ENCODE peak calls at places on chromosomes 13 and 19, in nine cellular contexts. G is hypothalamus; T is cardiac septum; O is ovary; D is fibroblast of mammary gland; W is GM12892; J is amygdala; A is stimulated activated CD4-positive, alpha-beta T cell treated with anti-CD3 and anti-CD28 coated beads, Interleukin-15, amount 100 ng/mL, for 1 hour; Q is myocyte. Y is an unnamed sample.

GRCh38 chr13:40434516-40435397 is 231.7 kb downstream of the FOXO1 start:
- DNase-seq in G (no peak), T (no peak), O (no peak), D (no peak), W (no peak), J (no peak), A (no peak), Q (no peak), Y (no peak)

GRCh38 chr19:52570005-52570861 is at the start of gene ZNF701:
- DNase-seq in G (peak; percentile 96), T (peak; percentile 98), O (peak; percentile 97), D (peak; percentile 88), W (peak; percentile 72), J (peak; percentile 89), A (peak; percentile 96), Q (peak; percentile 82), Y (peak; percentile 35)

GRCh38 chr19:34017024-34017423 is 155.3 kb upstream of the LSM14A start:
- DNase-seq in G (no peak), T (no peak), O (no peak), D (no peak), W (no peak), J (no peak), A (no peak), Q (no peak), Y (no peak)

GRCh38 chr19:48558018-48558684 is 6.2 kb downstream of the SULT2B1 start:
- DNase-seq in G (no peak), T (no peak), O (no peak), D (peak; percentile 80), W (no peak), J (no peak), A (no peak), Q (no peak), Y (no peak)

GRCh38 chr19:21604351-21604926 is 99.0 kb downstream of the ZNF429 start:
- DNase-seq in G (no peak), T (no peak), O (no peak), D (peak; percentile 5), W (no peak), J (no peak), A (no peak), Q (peak; percentile 50), Y (no peak)

GRCh38 chr19:33520844-33521479 is 629 bp downstream of the PEPD start:
- DNase-seq in G (no peak), T (no peak), O (no peak), D (no peak), W (no peak), J (no peak), A (no peak), Q (no peak), Y (no peak)

GRCh38 chr13:57443494-57443893 is 188.1 kb upstream of the PCDH17 start:
- DNase-seq in G (no peak), T (no peak), O (no peak), D (no peak), W (no peak), J (no peak), A (no peak), Q (no peak), Y (no peak)

GRCh38 chr13:94351292-94352000 is 128.0 kb downstream of the DCT start:
- DNase-seq in G (no peak), T (no peak), O (no peak), D (peak; percentile 96), W (no peak), J (no peak), A (no peak), Q (no peak), Y (no peak)

GRCh38 chr13:108005231-108005630 is 210.1 kb downstream of the LIG4 start:
- DNase-seq in G (no peak), T (no peak), O (no peak), D (no peak), W (no peak), J (no peak), A (no peak), Q (no peak), Y (no peak)

GRCh38 chr19:12748489-12748888 is 3.1 kb upstream of the BEST2 start:
- DNase-seq in G (no peak), T (no peak), O (no peak), D (no peak), W (no peak), J (no peak), A (no peak), Q (no peak), Y (peak; percentile 13)

GRCh38 chr13:96792736-96793444 is 201.4 kb downstream of the OXGR1 start:
- DNase-seq in G (no peak), T (no peak), O (no peak), D (peak; percentile 35), W (no peak), J (no peak), A (no peak), Q (peak; percentile 30), Y (no peak)

GRCh38 chr13:72255908-72256307 is 388.9 kb upstream of the DACH1 start:
- DNase-seq in G (peak; percentile 11), T (no peak), O (no peak), D (peak; percentile 0), W (no peak), J (no peak), A (no peak), Q (peak; percentile 48), Y (no peak)

GRCh38 chr19:45515081-45515624 is 7.9 kb downstream of the VASP start:
- DNase-seq in G (peak; percentile 30), T (peak; percentile 92), O (no peak), D (no peak), W (no peak), J (no peak), A (no peak), Q (no peak), Y (no peak)

GRCh38 chr19:58182577-58182988 is 278 bp upstream of the ZNF274 start:
- DNase-seq in G (no peak), T (no peak), O (no peak), D (no peak), W (peak; percentile 83), J (no peak), A (no peak), Q (no peak), Y (no peak)

GRCh38 chr19:4291200-4291732 is 10.9 kb downstream of the TMIGD2 start:
- DNase-seq in G (no peak), T (no peak), O (no peak), D (no peak), W (no peak), J (no peak), A (no peak), Q (no peak), Y (no peak)

GRCh38 chr19:32480321-32480720 is 74.8 kb downstream of the DPY19L3 start:
- DNase-seq in G (no peak), T (no peak), O (no peak), D (no peak), W (no peak), J (no peak), A (no peak), Q (no peak), Y (no peak)

GRCh38 chr13:68160466-68160865 is 930.3 kb upstream of the PCDH9 start:
- DNase-seq in G (no peak), T (no peak), O (no peak), D (peak; percentile 52), W (no peak), J (no peak), A (no peak), Q (no peak), Y (no peak)

GRCh38 chr13:64551755-64552154 is 2678.4 kb downstream of the PCDH9 start:
- DNase-seq in G (no peak), T (no peak), O (no peak), D (peak; percentile 89), W (no peak), J (no peak), A (no peak), Q (peak; percentile 9), Y (no peak)

GRCh38 chr13:41313117-41313516 is 2.0 kb downstream of the NAA16 start:
- DNase-seq in G (no peak), T (no peak), O (no peak), D (no peak), W (no peak), J (no peak), A (no peak), Q (no peak), Y (no peak)

Y was measured in 8988T.